ENCODE peak calls at places on chromosomes 13 and 19, in four cellular contexts. Z, I, Y and R are unnamed samples.

GRCh38 chr13:23561261-23561660 is 9.0 kb upstream of the TNFRSF19 start:
- DNase-seq in Z (no peak), Y (no peak), I (no peak), R (peak)

GRCh38 chr13:57264965-57265364 is 98.0 kb downstream of the PRR20E start:
- DNase-seq in Y (no peak), Z (no peak), I (no peak), R (no peak)

GRCh38 chr19:41893899-41894298 is 10.9 kb downstream of the ARHGEF1 start:
- DNase-seq in Y (no peak), Z (no peak), I (no peak), R (no peak)

GRCh38 chr19:45632468-45633196 is 6.6 kb downstream of the EML2 start:
- DNase-seq in I (no peak), Z (peak), Y (peak), R (peak)

GRCh38 chr13:27481766-27482165 is 31.4 kb upstream of the MTIF3 start:
- DNase-seq in Y (peak), I (no peak), Z (peak), R (peak)

GRCh38 chr19:18649371-18650047 is 12.7 kb downstream of the KLHL26 start:
- DNase-seq in Z (peak), Y (no peak), I (no peak), R (peak)

GRCh38 chr13:92677571-92677970 is 549.0 kb upstream of the GPC6 start:
- DNase-seq in I (no peak), Z (no peak), Y (no peak), R (no peak)

GRCh38 chr19:55554749-55555152 is 9.4 kb upstream of the SBK3 start:
- DNase-seq in Y (peak), Z (no peak), I (no peak), R (no peak)

GRCh38 chr13:106052200-106052767 is 483.2 kb downstream of the EFNB2 start:
- DNase-seq in Z (no peak), Y (no peak), I (no peak), R (no peak)

GRCh38 chr19:18051887-18052286 is 34.8 kb downstream of the IL12RB1 start:
- DNase-seq in Y (peak), Z (no peak), I (no peak), R (peak)

GRCh38 chr19:27777242-27777641 is 1435.7 kb downstream of the UQCRFS1 start:
- DNase-seq in Y (no peak), Z (no peak), I (no peak), R (no peak)

GRCh38 chr13:39976481-39976880 is 321.0 kb downstream of the COG6 start:
- DNase-seq in I (no peak), Z (no peak), Y (no peak), R (no peak)

GRCh38 chr19:57027360-57027759 is 92.4 kb upstream of the USP29 start:
- DNase-seq in Z (no peak), Y (no peak), I (no peak), R (no peak)

GRCh38 chr13:46405457-46405856 is 18.4 kb upstream of the RUBCNL start:
- DNase-seq in Z (no peak), Y (no peak), I (no peak), R (no peak)

GRCh38 chr13:45718063-45718462 is 15.9 kb downstream of the CBY2 start:
- DNase-seq in Z (no peak), I (no peak), Y (no peak), R (no peak)

GRCh38 chr13:35818577-35819165 is 312.5 kb downstream of the DCLK1 start:
- DNase-seq in Z (no peak), Y (no peak), I (no peak), R (no peak)

GRCh38 chr19:7196721-7197168 is 97.5 kb downstream of the INSR start:
- DNase-seq in I (no peak), Y (no peak), Z (peak), R (no peak)

GRCh38 chr19:42468273-42468796 is 25.6 kb upstream of the CXCL17 start:
- DNase-seq in I (no peak), Y (no peak), Z (no peak), R (no peak)

GRCh38 chr13:113935081-113935511 is 38.8 kb downstream of the C13orf46 start:
- DNase-seq in Y (no peak), I (no peak), Z (no peak), R (no peak)

GRCh38 chr13:99464441-99464949 is 36.8 kb upstream of the TM9SF2 start:
- DNase-seq in I (no peak), Y (no peak), Z (no peak), R (no peak)

GRCh38 chr13:107373551-107373950 is 805.6 kb upstream of the ARGLU1 start:
- DNase-seq in Z (no peak), Y (no peak), I (no peak), R (no peak)

GRCh38 chr13:55500694-55501093 is 1640.0 kb upstream of the PRR20A start:
- DNase-seq in Y (no peak), I (no peak), Z (no peak), R (no peak)

GRCh38 chr19:58181902-58182576 is 822 bp upstream of the ZNF274 start:
- DNase-seq in Z (peak), I (no peak), Y (peak), R (peak)

GRCh38 chr13:25967144-25967543 is 84.7 kb downstream of the SHISA2 start:
- DNase-seq in I (no peak), Y (no peak), Z (no peak), R (no peak)

GRCh38 chr13:60583911-60584753 is 187.1 kb downstream of the TDRD3 start:
- DNase-seq in Z (peak), Y (no peak), I (no peak), R (no peak)

DNA sequence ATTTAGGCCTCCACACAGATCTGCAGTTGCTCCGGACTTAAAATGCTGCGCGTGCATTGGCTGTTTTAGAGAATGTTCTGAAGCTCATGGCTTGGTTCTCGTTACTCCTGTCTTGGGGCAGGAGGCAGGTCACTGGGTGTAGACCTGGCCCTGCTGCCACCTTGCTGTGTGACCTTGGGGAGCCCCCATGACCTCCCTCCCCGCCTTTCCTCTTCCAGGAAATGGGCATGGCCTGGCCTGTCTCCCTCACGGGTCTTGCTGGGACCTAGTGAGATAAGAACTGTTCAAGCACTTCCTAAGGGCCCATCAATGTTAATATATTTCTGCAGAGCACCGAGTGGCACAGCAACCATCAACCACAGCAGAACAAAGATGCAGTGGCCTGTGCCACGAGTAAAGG is 49.4 kb downstream of the KLF2 start:
- DNase-seq in Y (no peak), I (no peak), Z (no peak), R (no peak)
- H3K27ac ChIP-seq in Y (peak), I (no peak), Z (no peak), R (no peak)

GRCh38 chr13:33299626-33300025 is 14.1 kb upstream of the STARD13 start:
- DNase-seq in Y (no peak), Z (no peak), I (no peak), R (no peak)
- H3K27ac ChIP-seq in Y (no peak), Z (no peak), I (no peak), R (no peak)

DNA sequence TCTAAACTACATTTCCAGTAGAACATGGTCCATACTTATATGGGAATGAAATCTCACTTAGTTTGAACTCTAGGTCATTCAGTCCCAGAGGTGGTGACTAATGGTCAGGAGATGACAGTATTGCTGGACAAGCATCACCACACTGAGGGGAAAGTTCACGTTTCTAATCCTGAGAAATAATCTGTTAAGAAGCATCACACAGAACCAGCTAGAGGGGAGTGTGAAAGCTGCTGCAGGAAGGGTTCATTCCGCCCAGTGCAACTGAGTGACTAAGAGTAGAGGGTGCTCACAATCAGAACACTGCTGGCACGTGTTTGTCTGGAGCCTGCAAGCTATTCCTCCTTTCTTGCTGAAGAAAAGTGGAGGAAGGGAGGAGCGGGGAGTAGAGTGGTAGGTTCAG is 2.7 kb downstream of the COL4A1 start:
- DNase-seq in Y (no peak), I (no peak), Z (no peak), R (no peak)
- H3K27ac ChIP-seq in Y (peak), I (no peak), Z (no peak), R (peak)

GRCh38 chr19:47035495-47036232 is 12.8 kb downstream of the TMEM160 start:
- DNase-seq in Y (peak), Z (peak), I (peak), R (peak)
- H3K27ac ChIP-seq in Y (peak), Z (no peak), I (no peak), R (no peak)

GRCh38 chr19:14082675-14082960 is 3.0 kb downstream of the C19orf67 start:
- DNase-seq in Z (no peak), I (no peak), Y (no peak), R (no peak)
- H3K27ac ChIP-seq in Z (no peak), I (no peak), Y (peak), R (no peak)

GRCh38 chr13:30889196-30889690 is 16.8 kb upstream of the MEDAG start:
- DNase-seq in Y (no peak), Z (no peak), I (no peak), R (no peak)
- H3K27ac ChIP-seq in Y (no peak), Z (no peak), I (no peak), R (no peak)